ENCODE peak calls at places on chromosomes 7 and 10, in five cellular contexts. One of them, this sample, is unnamed.

GRCh38 chr10:18066947-18067346 is 73.3 kb upstream of the CACNB2 start:
- DNase-seq in pancreas: no peak
- DNase-seq in testis: no peak
- DNase-seq in IMR-90: no peak
- DNase-seq in Peyer's patch: no peak
- DNase-seq in this sample: no peak

GRCh38 chr7:47501406-47501805 is 80.5 kb downstream of the TNS3 start:
- DNase-seq in pancreas: no peak
- DNase-seq in testis: no peak
- DNase-seq in IMR-90: peak; percentile 96
- DNase-seq in Peyer's patch: no peak
- DNase-seq in this sample: no peak

GRCh38 chr7:156222611-156223010 is 410.3 kb upstream of the SHH start:
- DNase-seq in pancreas: no peak
- DNase-seq in testis: no peak
- DNase-seq in IMR-90: no peak
- DNase-seq in Peyer's patch: no peak
- DNase-seq in this sample: no peak

GRCh38 chr10:29537799-29538198 is 97.0 kb downstream of the SVIL start:
- DNase-seq in pancreas: no peak
- DNase-seq in testis: no peak
- DNase-seq in IMR-90: no peak
- DNase-seq in Peyer's patch: no peak
- DNase-seq in this sample: no peak

GRCh38 chr10:117541405-117541908 is 1.1 kb upstream of the EMX2 start:
- DNase-seq in pancreas: no peak
- DNase-seq in testis: peak; percentile 88
- DNase-seq in IMR-90: no peak
- DNase-seq in Peyer's patch: peak; percentile 41
- DNase-seq in this sample: no peak

GRCh38 chr7:22569586-22570321 is 69.8 kb upstream of the STEAP1B start:
- DNase-seq in pancreas: no peak
- DNase-seq in testis: no peak
- DNase-seq in IMR-90: peak; percentile 68
- DNase-seq in Peyer's patch: no peak
- DNase-seq in this sample: no peak

GRCh38 chr10:69508738-69509340 is 57.6 kb downstream of the TSPAN15 start:
- DNase-seq in pancreas: no peak
- DNase-seq in testis: no peak
- DNase-seq in IMR-90: no peak
- DNase-seq in Peyer's patch: peak; percentile 50
- DNase-seq in this sample: no peak

GRCh38 chr10:12949248-12949647 is 52.3 kb downstream of the CCDC3 start:
- DNase-seq in pancreas: no peak
- DNase-seq in testis: no peak
- DNase-seq in IMR-90: no peak
- DNase-seq in Peyer's patch: no peak
- DNase-seq in this sample: no peak

GRCh38 chr7:29629507-29629906 is 65.9 kb downstream of the PRR15 start:
- DNase-seq in pancreas: no peak
- DNase-seq in testis: no peak
- DNase-seq in IMR-90: no peak
- DNase-seq in Peyer's patch: no peak
- DNase-seq in this sample: no peak

GRCh38 chr7:24005517-24005916 is 278.5 kb upstream of the NPY start:
- DNase-seq in pancreas: no peak
- DNase-seq in testis: no peak
- DNase-seq in IMR-90: no peak
- DNase-seq in Peyer's patch: no peak
- DNase-seq in this sample: no peak

GRCh38 chr7:87735360-87735759 is 107.2 kb downstream of the RUNDC3B start:
- DNase-seq in pancreas: no peak
- DNase-seq in testis: no peak
- DNase-seq in IMR-90: no peak
- DNase-seq in Peyer's patch: no peak
- DNase-seq in this sample: no peak

GRCh38 chr10:109862738-109863137 is 60.6 kb downstream of the XPNPEP1 start:
- DNase-seq in pancreas: no peak
- DNase-seq in testis: no peak
- DNase-seq in IMR-90: no peak
- DNase-seq in Peyer's patch: no peak
- DNase-seq in this sample: no peak

GRCh38 chr10:72744566-72744965 is 52.6 kb downstream of the MCU start:
- DNase-seq in pancreas: no peak
- DNase-seq in testis: no peak
- DNase-seq in IMR-90: no peak
- DNase-seq in Peyer's patch: no peak
- DNase-seq in this sample: no peak

GRCh38 chr7:140640727-140641531 is at the start of gene DENND2A:
- DNase-seq in pancreas: peak; percentile 43
- DNase-seq in testis: peak; percentile 79
- DNase-seq in IMR-90: peak; percentile 76
- DNase-seq in Peyer's patch: peak; percentile 66
- DNase-seq in this sample: peak; percentile 85

GRCh38 chr10:99976886-99977391 is 32.8 kb downstream of the DNMBP start:
- DNase-seq in pancreas: no peak
- DNase-seq in testis: no peak
- DNase-seq in IMR-90: peak; percentile 92
- DNase-seq in Peyer's patch: no peak
- DNase-seq in this sample: no peak

GRCh38 chr7:123209786-123210185 is 10.0 kb upstream of the SLC13A1 start:
- DNase-seq in pancreas: peak; percentile 71
- DNase-seq in testis: peak; percentile 39
- DNase-seq in IMR-90: no peak
- DNase-seq in Peyer's patch: no peak
- DNase-seq in this sample: no peak

GRCh38 chr7:106770191-106770590 is 94.9 kb upstream of the PIK3CG start:
- DNase-seq in pancreas: no peak
- DNase-seq in testis: no peak
- DNase-seq in IMR-90: peak; percentile 96
- DNase-seq in Peyer's patch: no peak
- DNase-seq in this sample: no peak

GRCh38 chr7:92621641-92622429 is 31.6 kb upstream of the FAM133B start:
- DNase-seq in pancreas: no peak
- DNase-seq in testis: no peak
- DNase-seq in IMR-90: no peak
- DNase-seq in Peyer's patch: no peak
- DNase-seq in this sample: no peak

GRCh38 chr7:140673063-140673769 is 471 bp downstream of the ADCK2 start:
- DNase-seq in pancreas: peak; percentile 70
- DNase-seq in testis: peak; percentile 35
- DNase-seq in IMR-90: no peak
- DNase-seq in Peyer's patch: peak; percentile 84
- DNase-seq in this sample: peak; percentile 48

GRCh38 chr7:99386584-99387238 is 12.2 kb downstream of the ARPC1B start:
- DNase-seq in pancreas: no peak
- DNase-seq in testis: no peak
- DNase-seq in IMR-90: peak; percentile 37
- DNase-seq in Peyer's patch: no peak
- DNase-seq in this sample: no peak

GRCh38 chr10:77613476-77614130 is 24.0 kb downstream of the KCNMA1 start:
- DNase-seq in pancreas: no peak
- DNase-seq in testis: no peak
- DNase-seq in IMR-90: no peak
- DNase-seq in Peyer's patch: no peak
- DNase-seq in this sample: no peak

GRCh38 chr10:101113890-101114403 is 17.2 kb upstream of the TLX1 start:
- DNase-seq in pancreas: no peak
- DNase-seq in testis: no peak
- DNase-seq in IMR-90: no peak
- DNase-seq in Peyer's patch: no peak
- DNase-seq in this sample: no peak

GRCh38 chr10:54800677-54801480 is at the start of gene PCDH15:
- DNase-seq in pancreas: peak; percentile 4
- DNase-seq in testis: peak; percentile 59
- DNase-seq in IMR-90: no peak
- DNase-seq in Peyer's patch: no peak
- DNase-seq in this sample: no peak

GRCh38 chr10:5457741-5458140 is 41.6 kb downstream of the CALML5 start:
- DNase-seq in pancreas: no peak
- DNase-seq in testis: no peak
- DNase-seq in IMR-90: no peak
- DNase-seq in Peyer's patch: no peak
- DNase-seq in this sample: no peak

GRCh38 chr10:78856421-78856820 is 212.3 kb upstream of the ZMIZ1 start:
- DNase-seq in pancreas: peak; percentile 84
- DNase-seq in testis: no peak
- DNase-seq in IMR-90: no peak
- DNase-seq in Peyer's patch: no peak
- DNase-seq in this sample: no peak

GRCh38 chr10:60666221-60666620 is 112.1 kb upstream of the CDK1 start:
- DNase-seq in pancreas: no peak
- DNase-seq in testis: no peak
- DNase-seq in IMR-90: no peak
- DNase-seq in Peyer's patch: no peak
- DNase-seq in this sample: no peak

GRCh38 chr10:11724938-11725776 is 17.0 kb upstream of the ECHDC3 start:
- DNase-seq in pancreas: no peak
- DNase-seq in testis: no peak
- DNase-seq in IMR-90: peak; percentile 79
- DNase-seq in Peyer's patch: no peak
- DNase-seq in this sample: peak; percentile 55

GRCh38 chr7:73727963-73728362 is 8.5 kb upstream of the STX1A start:
- DNase-seq in pancreas: no peak
- DNase-seq in testis: no peak
- DNase-seq in IMR-90: no peak
- DNase-seq in Peyer's patch: no peak
- DNase-seq in this sample: no peak

GRCh38 chr7:80359029-80359428 is 152.8 kb downstream of the GNAT3 start:
- DNase-seq in pancreas: no peak
- DNase-seq in testis: no peak
- DNase-seq in IMR-90: no peak
- DNase-seq in Peyer's patch: no peak
- DNase-seq in this sample: no peak

GRCh38 chr7:43658718-43659548 is 70.4 kb downstream of the COA1 start:
- DNase-seq in pancreas: no peak
- DNase-seq in testis: no peak
- DNase-seq in IMR-90: peak; percentile 93
- DNase-seq in Peyer's patch: no peak
- DNase-seq in this sample: no peak

GRCh38 chr10:112949128-112949823 is 771 bp upstream of the TCF7L2 start:
- DNase-seq in pancreas: no peak
- DNase-seq in testis: no peak
- DNase-seq in IMR-90: peak; percentile 37
- DNase-seq in Peyer's patch: no peak
- DNase-seq in this sample: no peak

GRCh38 chr7:111329367-111330234 is 232.7 kb downstream of the IMMP2L start:
- DNase-seq in pancreas: no peak
- DNase-seq in testis: no peak
- DNase-seq in IMR-90: peak; percentile 33
- DNase-seq in Peyer's patch: no peak
- DNase-seq in this sample: no peak

DNA sequence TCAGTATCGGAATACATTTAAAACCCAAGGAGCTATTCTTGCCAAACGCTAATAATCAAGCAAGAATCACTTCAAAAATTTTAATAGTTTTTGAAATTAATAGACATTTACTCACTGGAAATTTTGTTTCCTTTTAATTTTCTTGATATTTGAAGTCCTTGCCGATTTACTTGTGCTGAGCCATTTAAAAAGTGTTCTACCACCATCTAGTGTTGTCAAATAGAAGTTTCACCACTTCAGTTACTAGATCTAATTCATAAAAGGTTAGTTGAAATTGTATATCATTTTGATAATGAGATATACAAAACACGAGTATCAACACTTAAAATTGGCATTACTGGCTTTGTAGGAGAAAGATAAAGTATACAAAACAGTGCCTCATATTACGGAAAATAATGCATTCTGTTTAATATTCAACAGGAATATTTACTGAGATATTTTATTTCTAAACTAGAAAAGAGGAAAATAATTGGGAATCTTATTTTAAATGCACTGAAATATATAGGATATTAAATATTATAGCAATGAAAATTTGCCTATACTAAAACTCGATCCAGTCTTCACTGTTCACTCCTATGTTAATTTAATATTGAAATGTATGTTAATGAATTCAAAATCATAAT is 664.8 kb upstream of the SEMA3D start:
- DNase-seq in pancreas: no peak
- DNase-seq in testis: no peak
- DNase-seq in IMR-90: peak; percentile 69
- DNase-seq in Peyer's patch: no peak
- DNase-seq in this sample: no peak
- TF ChIP-seq CTCF in pancreas: no peak
- TF ChIP-seq CTCF in testis: no peak
- TF ChIP-seq CTCF in IMR-90: peak; percentile 57
- TF ChIP-seq CTCF in Peyer's patch: no peak
- TF ChIP-seq CTCF in this sample: peak; percentile 72

DNA sequence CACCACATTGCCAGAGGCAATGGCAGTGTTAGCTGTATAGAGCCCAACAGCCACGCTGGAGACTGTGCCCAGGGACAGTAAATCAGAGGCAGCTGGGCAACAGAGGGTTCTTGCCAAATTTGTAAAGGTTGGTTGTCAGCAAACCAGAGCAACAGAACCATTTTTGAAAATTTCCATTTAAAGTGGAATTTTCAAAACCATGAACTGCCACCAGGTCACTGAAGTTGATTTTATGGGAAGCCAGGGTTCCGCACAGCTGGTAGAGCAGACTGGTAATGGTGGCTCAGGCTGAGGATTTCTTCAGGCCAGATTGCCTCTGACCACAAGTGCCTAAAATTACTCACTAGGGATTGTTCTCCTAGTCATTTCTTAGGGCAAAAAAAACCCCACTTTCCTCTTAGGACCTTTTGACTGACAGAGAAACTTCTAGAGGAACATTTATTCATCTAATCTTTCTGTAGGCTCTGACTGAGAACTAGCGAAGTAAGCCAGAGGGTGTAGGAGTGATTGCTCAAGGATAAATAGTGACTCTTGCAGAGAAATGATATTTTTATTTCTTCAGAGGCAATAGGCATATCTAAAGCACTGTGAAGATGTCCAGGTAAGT is 342.4 kb downstream of the BBS9 start:
- DNase-seq in pancreas: no peak
- DNase-seq in testis: no peak
- DNase-seq in IMR-90: no peak
- DNase-seq in Peyer's patch: no peak
- DNase-seq in this sample: no peak
- TF ChIP-seq CTCF in pancreas: no peak
- TF ChIP-seq CTCF in testis: no peak
- TF ChIP-seq CTCF in IMR-90: no peak
- TF ChIP-seq CTCF in Peyer's patch: no peak
- TF ChIP-seq CTCF in this sample: no peak

DNA sequence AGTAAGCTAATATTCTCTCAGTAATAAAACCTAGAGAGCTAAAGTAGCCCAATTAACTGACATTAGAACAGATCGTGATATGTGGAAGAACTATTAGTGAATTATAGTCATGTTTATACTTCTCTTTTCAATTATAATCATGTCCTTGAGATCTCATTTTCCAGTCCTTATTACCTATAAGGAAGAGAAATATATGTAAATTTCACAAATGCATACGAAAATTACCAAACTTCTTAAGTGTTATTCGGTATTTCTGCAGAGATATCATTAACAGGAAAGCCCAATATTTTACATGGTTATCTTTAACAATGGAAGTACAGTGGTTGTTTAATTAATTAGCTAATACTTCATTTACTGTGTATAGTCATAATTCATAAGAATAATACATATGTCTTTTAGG is 110.7 kb downstream of the PTEN start:
- DNase-seq in pancreas: no peak
- DNase-seq in testis: no peak
- DNase-seq in IMR-90: no peak
- DNase-seq in Peyer's patch: no peak
- DNase-seq in this sample: no peak
- TF ChIP-seq CTCF in pancreas: no peak
- TF ChIP-seq CTCF in testis: no peak
- TF ChIP-seq CTCF in IMR-90: no peak
- TF ChIP-seq CTCF in Peyer's patch: no peak
- TF ChIP-seq CTCF in this sample: no peak

GRCh38 chr7:134458806-134459698 is at the start of gene AKR1B1:
- DNase-seq in pancreas: peak; percentile 84
- DNase-seq in testis: peak; percentile 95
- DNase-seq in IMR-90: peak; percentile 88
- DNase-seq in Peyer's patch: peak; percentile 83
- DNase-seq in this sample: peak; percentile 90
- TF ChIP-seq CTCF in pancreas: no peak
- TF ChIP-seq CTCF in testis: peak; percentile 47
- TF ChIP-seq CTCF in IMR-90: peak; percentile 67
- TF ChIP-seq CTCF in Peyer's patch: peak; percentile 44
- TF ChIP-seq CTCF in this sample: peak; percentile 41

This sample was measured in D721Med.